ENCODE peak calls at places on chromosomes 7 and 10, in six cellular contexts. H is right lobe of liver, W is midbrain, A is fibroblast of the conjunctiva, Q is BJ, N is T-helper 1 cell. U is an unnamed sample.

GRCh38 chr10:126528320-126528835 is 140.1 kb upstream of the ADAM12 start:
- DNase-seq in H (no peak), W (no peak), A (no peak), Q (no peak), N (no peak), U (no peak)

GRCh38 chr7:81845628-81846259 is 75.9 kb upstream of the HGF start:
- DNase-seq in H (no peak), W (peak; percentile 1), A (peak; percentile 4), Q (no peak), N (no peak), U (no peak)

GRCh38 chr10:93873427-93874115 is 20.2 kb upstream of the SLC35G1 start:
- DNase-seq in H (no peak), W (no peak), A (peak; percentile 42), Q (no peak), N (no peak), U (no peak)

GRCh38 chr10:11049772-11050171 is 32.1 kb downstream of the CELF2 start:
- DNase-seq in H (no peak), W (no peak), A (no peak), Q (no peak), N (no peak), U (no peak)

GRCh38 chr10:69742928-69743602 is 58.6 kb upstream of the COL13A1 start:
- DNase-seq in H (no peak), W (no peak), A (no peak), Q (no peak), N (no peak), U (no peak)

GRCh38 chr10:124134251-124134650 is 40.9 kb upstream of the CHST15 start:
- DNase-seq in H (no peak), W (no peak), A (no peak), Q (no peak), N (no peak), U (no peak)

GRCh38 chr7:127732306-127732705 is 80.3 kb downstream of the SND1 start:
- DNase-seq in H (no peak), W (peak; percentile 26), A (no peak), Q (no peak), N (no peak), U (no peak)

GRCh38 chr7:7405461-7405860 is 130.2 kb downstream of the COL28A1 start:
- DNase-seq in H (no peak), W (no peak), A (no peak), Q (no peak), N (no peak), U (no peak)

U was measured in left lung.